ENCODE peak calls at places on chromosomes 16 and 17, in eight cellular contexts. F is posterior cingulate gyrus; T is neural progenitor cell; P is anterior cingulate cortex; I is stimulated activated CD4-positive, alpha-beta T cell treated with anti-CD3 and anti-CD28 coated beads, TNF-alpha, amount 100 ng/mL, for 48 hours; B is HEK293T; R is M059J; Z is A673. E is an unnamed sample.
A peak's percentile ranks its signal among the peaks of the same experiment; 100 is the strongest.

GRCh38 chr16:17836868-17837602 is 366.3 kb upstream of the XYLT1 start:
- DNase-seq in Z (peak; percentile 6), P (peak; percentile 8), F (no peak), B (no peak), T (peak; percentile 75), I (no peak), R (peak; percentile 97), E (no peak)

GRCh38 chr17:82160081-82160480 is 52.6 kb downstream of the CCDC57 start:
- DNase-seq in I (no peak), P (no peak), F (no peak), R (peak; percentile 12), Z (no peak), B (no peak), T (no peak), E (peak; percentile 21)

GRCh38 chr16:87041286-87041685 is 275.9 kb downstream of the C16orf95 start:
- DNase-seq in B (no peak), T (no peak), I (no peak), F (no peak), Z (no peak), P (no peak), R (no peak), E (no peak)

GRCh38 chr16:76729525-76729924 is 452.3 kb downstream of the CNTNAP4 start:
- DNase-seq in F (no peak), P (no peak), Z (peak; percentile 3), R (peak; percentile 7), B (peak; percentile 7), T (no peak), I (no peak), E (peak; percentile 77)

GRCh38 chr16:49704586-49705155 is 151.2 kb downstream of the ZNF423 start:
- DNase-seq in B (no peak), P (no peak), T (peak; percentile 42), R (no peak), Z (no peak), F (no peak), I (no peak), E (peak; percentile 58)

GRCh38 chr16:13984794-13985193 is 64.8 kb downstream of the ERCC4 start:
- DNase-seq in I (no peak), F (no peak), B (no peak), R (no peak), Z (no peak), P (no peak), T (no peak), E (no peak)

GRCh38 chr17:20089795-20090547 is 80.8 kb downstream of the SPECC1 start:
- DNase-seq in T (no peak), Z (no peak), B (no peak), F (no peak), P (no peak), I (no peak), R (no peak), E (peak; percentile 65)

GRCh38 chr16:84087461-84088151 is 29.1 kb downstream of the MBTPS1 start:
- DNase-seq in Z (no peak), B (no peak), R (no peak), I (no peak), P (peak; percentile 51), F (peak; percentile 78), T (no peak), E (no peak)

GRCh38 chr16:85151603-85152413 is 39.5 kb upstream of the CIBAR2 start:
- DNase-seq in F (peak; percentile 86), B (no peak), R (peak; percentile 97), P (peak; percentile 78), I (no peak), T (no peak), Z (peak; percentile 42), E (peak; percentile 92)

GRCh38 chr17:4854181-4854681 is 21.1 kb downstream of the MINK1 start:
- DNase-seq in P (no peak), I (no peak), F (no peak), R (no peak), B (no peak), T (no peak), Z (no peak), E (no peak)

GRCh38 chr17:2395258-2396170 is 5.3 kb downstream of the MNT start:
- DNase-seq in T (no peak), B (no peak), Z (no peak), P (no peak), R (peak; percentile 27), F (no peak), I (no peak), E (peak; percentile 17)

GRCh38 chr16:68704232-68704867 is 32.7 kb upstream of the CDH1 start:
- DNase-seq in I (peak; percentile 34), Z (peak; percentile 79), R (peak; percentile 79), P (peak; percentile 59), F (peak; percentile 92), T (peak; percentile 87), B (peak; percentile 82), E (peak; percentile 81)

GRCh38 chr17:8799001-8799850 is at the start of gene MFSD6L:
- DNase-seq in R (no peak), B (no peak), Z (no peak), F (no peak), I (no peak), P (no peak), T (peak; percentile 68), E (peak; percentile 68)

GRCh38 chr16:75138636-75139035 is 9.7 kb upstream of the ZFP1 start:
- DNase-seq in Z (peak; percentile 89), R (peak; percentile 51), B (no peak), P (no peak), I (no peak), T (no peak), F (no peak), E (peak; percentile 73)

GRCh38 chr17:48612854-48613691 is 2.0 kb downstream of the HOXB8 start:
- DNase-seq in Z (peak; percentile 87), P (no peak), T (peak; percentile 71), B (no peak), I (no peak), R (peak; percentile 63), F (no peak), E (peak; percentile 80)

GRCh38 chr17:41777579-41778188 is 8.8 kb downstream of the JUP start:
- DNase-seq in I (no peak), F (no peak), P (peak; percentile 27), B (peak; percentile 42), Z (no peak), T (no peak), R (peak; percentile 94), E (peak; percentile 97)

GRCh38 chr17:77160877-77161530 is 20.2 kb downstream of the SEC14L1 start:
- DNase-seq in Z (no peak), F (no peak), T (no peak), B (no peak), R (no peak), P (no peak), I (no peak), E (peak; percentile 98)

GRCh38 chr17:41772586-41773189 is 13.8 kb downstream of the JUP start:
- DNase-seq in F (no peak), Z (no peak), P (no peak), I (no peak), R (no peak), B (no peak), T (no peak), E (no peak)

GRCh38 chr17:80645706-80646325 is 101.2 kb downstream of the RPTOR start:
- DNase-seq in I (no peak), F (no peak), R (no peak), B (no peak), T (no peak), P (no peak), Z (no peak), E (no peak)

E was measured in NCI-H69.